ENCODE peak calls at places on chromosomes 13 and 19, in seven cellular contexts. T is AG10803, C is body of pancreas, N is astrocyte of the spinal cord, W is upper lobe of right lung, B is heart right ventricle, E is mammary epithelial cell. R is an unnamed sample.

GRCh38 chr19:625257-625656 is 8.1 kb downstream of the POLRMT start:
- DNase-seq in T (no peak), C (no peak), N (no peak), W (no peak), B (no peak), E (no peak), R (no peak)

GRCh38 chr13:99892189-99892588 is 79.4 kb downstream of the ZIC5 start:
- DNase-seq in T (no peak), C (no peak), N (no peak), W (no peak), B (no peak), E (no peak), R (no peak)

GRCh38 chr19:46841458-46842083 is 9.1 kb downstream of the AP2S1 start:
- DNase-seq in T (peak; percentile 55), C (no peak), N (peak; percentile 32), W (no peak), B (peak; percentile 73), E (peak; percentile 62), R (no peak)

GRCh38 chr13:76828316-76828741 is 57.9 kb downstream of the KCTD12 start:
- DNase-seq in T (peak; percentile 23), C (no peak), N (no peak), W (no peak), B (no peak), E (peak; percentile 39), R (no peak)

GRCh38 chr13:23765531-23765930 is 123.7 kb downstream of the MIPEP start:
- DNase-seq in T (no peak), C (no peak), N (no peak), W (no peak), B (no peak), E (no peak), R (no peak)

GRCh38 chr13:37109080-37109678 is 3.7 kb upstream of the CSNK1A1L start:
- DNase-seq in T (peak; percentile 60), C (no peak), N (peak; percentile 70), W (no peak), B (no peak), E (peak; percentile 19), R (no peak)

GRCh38 chr19:35507561-35507960 is 5.9 kb downstream of the DMKN start:
- DNase-seq in T (no peak), C (no peak), N (no peak), W (no peak), B (no peak), E (no peak), R (no peak)

GRCh38 chr13:44764334-44764733 is 188.2 kb upstream of the TSC22D1 start:
- DNase-seq in T (no peak), C (peak; percentile 78), N (no peak), W (no peak), B (no peak), E (no peak), R (no peak)

GRCh38 chr19:5947435-5947834 is 30.5 kb downstream of the RANBP3 start:
- DNase-seq in T (peak; percentile 76), C (peak; percentile 44), N (peak; percentile 69), W (peak; percentile 78), B (peak; percentile 61), E (no peak), R (no peak)

GRCh38 chr19:367963-368623 is 23.5 kb upstream of the MIER2 start:
- DNase-seq in T (no peak), C (no peak), N (no peak), W (no peak), B (no peak), E (no peak), R (no peak)

GRCh38 chr19:49340069-49340864 is 5.1 kb downstream of the CD37 start:
- DNase-seq in T (no peak), C (peak; percentile 93), N (no peak), W (peak; percentile 85), B (peak; percentile 81), E (no peak), R (no peak)

GRCh38 chr13:46648166-46648607 is 95.2 kb downstream of the LRCH1 start:
- DNase-seq in T (peak; percentile 55), C (peak; percentile 58), N (no peak), W (no peak), B (no peak), E (peak; percentile 19), R (no peak)

GRCh38 chr19:31541396-31541795 is 192.2 kb upstream of the TSHZ3 start:
- DNase-seq in T (no peak), C (no peak), N (no peak), W (no peak), B (no peak), E (no peak), R (no peak)

GRCh38 chr13:114013952-114014629 is 40.2 kb upstream of the C13orf46 start:
- DNase-seq in T (no peak), C (no peak), N (no peak), W (no peak), B (no peak), E (no peak), R (no peak)

GRCh38 chr19:33381101-33381500 is 7.6 kb downstream of the CEBPG start:
- DNase-seq in T (no peak), C (no peak), N (no peak), W (no peak), B (no peak), E (no peak), R (no peak)

GRCh38 chr19:45667620-45668341 is at the start of gene GIPR:
- DNase-seq in T (peak; percentile 8), C (peak; percentile 77), N (no peak), W (peak; percentile 84), B (peak; percentile 71), E (peak; percentile 79), R (no peak)

GRCh38 chr19:11191934-11192333 is 5.4 kb downstream of the KANK2 start:
- DNase-seq in T (no peak), C (no peak), N (no peak), W (no peak), B (no peak), E (no peak), R (no peak)

GRCh38 chr19:50906217-50906616 is 5.0 kb downstream of the KLK4 start:
- DNase-seq in T (no peak), C (peak; percentile 33), N (no peak), W (no peak), B (no peak), E (no peak), R (no peak)

GRCh38 chr13:48400820-48401219 is 12.1 kb downstream of the LPAR6 start:
- DNase-seq in T (peak; percentile 79), C (no peak), N (peak; percentile 79), W (no peak), B (no peak), E (peak; percentile 91), R (peak; percentile 54)

GRCh38 chr19:55206664-55207500 is 2.4 kb downstream of the PTPRH start:
- DNase-seq in T (peak; percentile 75), C (peak; percentile 94), N (peak; percentile 87), W (peak; percentile 79), B (peak; percentile 79), E (peak; percentile 85), R (peak; percentile 53)

GRCh38 chr19:48444933-48445194 is 919 bp upstream of the GRWD1 start:
- DNase-seq in T (no peak), C (no peak), N (no peak), W (no peak), B (no peak), E (no peak), R (no peak)

GRCh38 chr19:15812059-15812722 is 3.3 kb downstream of the OR10H1 start:
- DNase-seq in T (peak; percentile 1), C (no peak), N (no peak), W (no peak), B (no peak), E (peak; percentile 32), R (no peak)
- TF ChIP-seq CTCF in T (peak; percentile 18), C (peak; percentile 21), N (no peak), W (peak; percentile 22), B (peak; percentile 19), E (peak; percentile 65), R (peak; percentile 3)

DNA sequence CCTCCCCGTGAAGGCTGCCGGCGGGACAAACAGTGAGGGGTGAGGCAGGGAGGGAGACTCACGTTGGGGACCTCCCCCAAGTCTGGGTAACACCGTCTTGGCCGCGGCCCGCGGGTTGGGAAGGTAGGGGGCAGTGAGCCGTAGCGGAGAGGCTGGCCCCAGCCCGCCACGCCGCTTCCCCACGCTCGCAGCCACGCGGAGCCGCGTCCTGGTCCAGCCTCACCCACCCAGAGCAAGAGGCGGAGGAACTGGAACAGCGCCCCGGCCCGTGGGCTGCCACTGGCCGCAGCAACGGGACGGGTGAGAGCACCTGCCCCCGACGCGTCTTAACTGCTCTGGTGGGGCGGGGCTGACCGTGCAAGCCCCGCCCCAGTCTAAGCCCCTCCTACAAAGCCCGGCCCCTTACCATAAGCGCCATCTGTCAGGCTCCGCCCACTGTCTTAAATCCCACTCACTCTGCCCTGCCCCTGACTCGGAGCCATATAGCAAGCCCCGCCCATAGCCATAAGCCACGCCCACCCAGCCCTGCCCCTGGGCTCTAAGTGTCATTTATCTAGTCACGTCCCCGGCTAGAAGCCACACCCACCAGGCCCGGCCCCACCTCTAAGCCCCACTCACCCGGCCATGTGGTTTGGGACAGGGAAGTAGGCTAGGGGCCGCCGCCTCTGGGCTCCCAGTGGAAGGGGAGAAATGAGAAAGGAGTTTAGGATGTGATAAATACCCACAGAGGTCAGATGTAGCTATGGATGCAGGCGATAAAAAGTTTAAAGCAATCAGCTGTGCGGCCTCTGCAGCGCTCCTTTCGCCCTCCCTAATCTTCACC is 2.1 kb upstream of the CCL25 start:
- DNase-seq in T (peak; percentile 18), C (peak; percentile 55), N (peak; percentile 55), W (peak; percentile 95), B (peak; percentile 84), E (peak; percentile 39), R (no peak)
- H3K4me3 ChIP-seq in T (no peak overlapping the region), C (no peak overlapping the region), N (no peak overlapping the region), W (peak overlapping the region; percentile 30), B (peak overlapping the region; percentile 48), E (no peak overlapping the region), R (no peak overlapping the region)

DNA sequence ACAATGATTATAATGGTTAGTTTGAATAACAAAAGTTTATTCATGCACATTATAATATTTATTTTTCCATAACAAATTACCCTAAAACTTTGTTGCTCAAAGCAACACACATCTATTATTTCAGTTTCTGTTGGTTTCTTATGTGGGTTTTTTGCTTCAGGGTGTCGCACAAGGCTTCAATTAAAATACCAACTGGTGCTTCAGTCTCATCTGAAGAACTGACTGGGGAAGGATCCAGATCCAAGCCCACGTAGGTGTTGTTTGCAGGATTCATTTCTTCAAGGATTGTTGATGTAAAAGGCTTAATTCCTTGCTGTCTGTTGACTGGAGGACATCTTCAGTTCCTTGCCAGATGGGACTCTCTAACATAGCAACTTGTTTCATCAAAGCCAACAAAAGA is 747.2 kb upstream of the PCDH20 start:
- DNase-seq in T (no peak), C (no peak), N (no peak), W (no peak), B (no peak), E (no peak), R (no peak)
- TF ChIP-seq CTCF in T (no peak), C (no peak), N (no peak), W (no peak), B (no peak), E (no peak), R (no peak)

GRCh38 chr13:91312324-91312723 is 35.2 kb upstream of the MIR17HG start:
- DNase-seq in T (no peak), C (no peak), N (no peak), W (no peak), B (no peak), E (no peak), R (no peak)

GRCh38 chr13:91313581-91313980 is 33.9 kb upstream of the MIR17HG start:
- DNase-seq in T (no peak), C (no peak), N (no peak), W (no peak), B (no peak), E (no peak), R (no peak)

GRCh38 chr13:91311491-91311890 is 36.0 kb upstream of the MIR17HG start:
- DNase-seq in T (no peak), C (no peak), N (no peak), W (no peak), B (no peak), E (no peak), R (no peak)

GRCh38 chr13:91314888-91315287 is 32.6 kb upstream of the MIR17HG start:
- DNase-seq in T (no peak), C (no peak), N (no peak), W (no peak), B (no peak), E (no peak), R (no peak)

GRCh38 chr13:91313103-91313502 is 34.4 kb upstream of the MIR17HG start:
- DNase-seq in T (peak; percentile 26), C (no peak), N (peak; percentile 3), W (no peak), B (no peak), E (peak; percentile 1), R (no peak)
- H3K4me3 ChIP-seq in T (no peak overlapping the region), C (no peak overlapping the region), N (no peak overlapping the region), W (no peak overlapping the region), B (no peak overlapping the region), E (no peak overlapping the region), R (no peak overlapping the region)

R was measured in AG09309.